ENCODE peak calls at places on chromosomes 5 and 9, in nine cellular contexts. N is left colon; K is CD4-positive, CD25-positive, alpha-beta regulatory T cell; X is mucosa of gallbladder; Z is breast epithelium; I is cardiac fibroblast; O is stimulated activated CD8-positive, alpha-beta memory T cell treated with anti-CD3 and anti-CD28 coated beads, Interleukin-4, amount 100 ng/mL, for 4 hours; E is nucleus accumbens; W is stimulated activated naive CD4-positive, alpha-beta T cell treated with Interleukin-2 at 50 U/mL for 16 hours. D is an unnamed sample.

GRCh38 chr5:16457853-16458252 is 7.7 kb downstream of the ZNF622 start:
- DNase-seq in N (no peak), K (no peak), X (no peak), Z (no peak), I (peak; percentile 25), O (no peak), E (no peak), W (no peak), D (no peak)

GRCh38 chr9:98168952-98169488 is 23.4 kb downstream of the CORO2A start:
- DNase-seq in N (peak; percentile 54), K (peak; percentile 24), X (peak; percentile 56), Z (no peak), I (peak; percentile 48), O (no peak), E (no peak), W (peak; percentile 58), D (no peak)

GRCh38 chr9:13857521-13857920 is 456.4 kb downstream of the NFIB start:
- DNase-seq in N (no peak), K (no peak), X (no peak), Z (no peak), I (peak; percentile 79), O (no peak), E (no peak), W (no peak), D (no peak)

GRCh38 chr5:132774406-132774805 is 2.6 kb downstream of the SEPTIN8 start:
- DNase-seq in N (no peak), K (no peak), X (no peak), Z (no peak), I (no peak), O (no peak), E (no peak), W (no peak), D (no peak)

GRCh38 chr5:175521313-175521833 is 43.0 kb downstream of the SFXN1 start:
- DNase-seq in N (no peak), K (peak; percentile 51), X (no peak), Z (no peak), I (no peak), O (no peak), E (no peak), W (peak; percentile 29), D (no peak)

GRCh38 chr5:176822426-176823075 is 12.2 kb downstream of the UNC5A start:
- DNase-seq in N (no peak), K (no peak), X (no peak), Z (no peak), I (no peak), O (no peak), E (no peak), W (no peak), D (no peak)

GRCh38 chr5:61416010-61416409 is 84.0 kb downstream of the ZSWIM6 start:
- DNase-seq in N (no peak), K (no peak), X (no peak), Z (no peak), I (no peak), O (no peak), E (no peak), W (no peak), D (no peak)

GRCh38 chr5:64532657-64533056 is 26.8 kb downstream of the RGS7BP start:
- DNase-seq in N (no peak), K (no peak), X (no peak), Z (no peak), I (no peak), O (no peak), E (no peak), W (no peak), D (no peak)

GRCh38 chr9:99878651-99879050 is 27.8 kb upstream of the STX17 start:
- DNase-seq in N (no peak), K (no peak), X (no peak), Z (no peak), I (peak; percentile 8), O (no peak), E (no peak), W (no peak), D (no peak)

GRCh38 chr9:38274746-38275250 is 117.7 kb upstream of the ALDH1B1 start:
- DNase-seq in N (no peak), K (no peak), X (no peak), Z (no peak), I (peak; percentile 56), O (no peak), E (no peak), W (no peak), D (no peak)

GRCh38 chr9:111039203-111039907 is 1.1 kb upstream of the LPAR1 start:
- DNase-seq in N (peak; percentile 70), K (no peak), X (no peak), Z (no peak), I (no peak), O (no peak), E (no peak), W (no peak), D (no peak)

GRCh38 chr9:3746296-3747275 is 220.8 kb upstream of the RFX3 start:
- DNase-seq in N (no peak), K (no peak), X (no peak), Z (peak; percentile 48), I (peak; percentile 91), O (no peak), E (no peak), W (peak; percentile 4), D (no peak)

GRCh38 chr5:115402822-115403577 is 106.5 kb upstream of the CCDC112 start:
- DNase-seq in N (no peak), K (no peak), X (no peak), Z (no peak), I (peak; percentile 73), O (no peak), E (no peak), W (no peak), D (no peak)

GRCh38 chr9:4555251-4555650 is 65.0 kb downstream of the SLC1A1 start:
- DNase-seq in N (no peak), K (peak; percentile 53), X (no peak), Z (no peak), I (peak; percentile 80), O (no peak), E (no peak), W (no peak), D (no peak)

GRCh38 chr5:160894-161540 is 30.3 kb upstream of the LRRC14B start:
- DNase-seq in N (peak; percentile 8), K (no peak), X (no peak), Z (no peak), I (no peak), O (no peak), E (no peak), W (no peak), D (no peak)

GRCh38 chr5:168364738-168365550 is 73.5 kb downstream of the WWC1 start:
- DNase-seq in N (no peak), K (no peak), X (no peak), Z (peak; percentile 76), I (peak; percentile 2), O (no peak), E (no peak), W (no peak), D (peak; percentile 82)

GRCh38 chr5:71895546-71895945 is 176.5 kb downstream of the CARTPT start:
- DNase-seq in N (peak; percentile 34), K (no peak), X (no peak), Z (no peak), I (no peak), O (no peak), E (no peak), W (no peak), D (no peak)

GRCh38 chr5:39775458-39776365 is 350.9 kb upstream of the DAB2 start:
- DNase-seq in N (no peak), K (no peak), X (no peak), Z (no peak), I (peak; percentile 95), O (no peak), E (no peak), W (no peak), D (no peak)

GRCh38 chr5:80959768-80960442 is at the start of gene RASGRF2:
- DNase-seq in N (peak; percentile 34), K (peak; percentile 53), X (no peak), Z (no peak), I (peak; percentile 22), O (peak; percentile 23), E (peak; percentile 42), W (peak; percentile 41), D (peak; percentile 36)

GRCh38 chr9:116644099-116644688 is 42.9 kb upstream of the TRIM32 start:
- DNase-seq in N (no peak), K (no peak), X (no peak), Z (no peak), I (no peak), O (no peak), E (no peak), W (no peak), D (no peak)

GRCh38 chr9:20784196-20784595 is 100.1 kb downstream of the FOCAD start:
- DNase-seq in N (no peak), K (no peak), X (no peak), Z (no peak), I (no peak), O (no peak), E (no peak), W (no peak), D (no peak)

GRCh38 chr5:14593326-14594036 is 11.9 kb downstream of the OTULINL start:
- DNase-seq in N (no peak), K (peak; percentile 39), X (no peak), Z (no peak), I (no peak), O (no peak), E (no peak), W (peak; percentile 16), D (no peak)

GRCh38 chr5:112491257-112491656 is 72.2 kb upstream of the EPB41L4A start:
- DNase-seq in N (no peak), K (no peak), X (no peak), Z (no peak), I (peak; percentile 16), O (no peak), E (no peak), W (no peak), D (no peak)

GRCh38 chr9:91693226-91693625 is 256.8 kb downstream of the ROR2 start:
- DNase-seq in N (no peak), K (no peak), X (no peak), Z (no peak), I (no peak), O (no peak), E (no peak), W (no peak), D (no peak)

GRCh38 chr5:11977904-11978303 is 73.7 kb upstream of the CTNND2 start:
- DNase-seq in N (no peak), K (no peak), X (no peak), Z (no peak), I (no peak), O (no peak), E (no peak), W (no peak), D (no peak)

GRCh38 chr9:34493972-34494535 is 28.7 kb downstream of the ENHO start:
- DNase-seq in N (no peak), K (no peak), X (peak; percentile 60), Z (no peak), I (peak; percentile 50), O (no peak), E (no peak), W (no peak), D (peak; percentile 47)

GRCh38 chr9:129400001-129400970 is 220.6 kb downstream of the C9orf50 start:
- DNase-seq in N (peak; percentile 20), K (no peak), X (no peak), Z (no peak), I (no peak), O (no peak), E (no peak), W (no peak), D (no peak)

GRCh38 chr9:133821606-133822438 is 83.7 kb upstream of the SARDH start:
- DNase-seq in N (no peak), K (no peak), X (no peak), Z (no peak), I (no peak), O (no peak), E (no peak), W (no peak), D (no peak)

GRCh38 chr5:107979272-107979671 is 308.5 kb upstream of the EFNA5 start:
- DNase-seq in N (no peak), K (no peak), X (no peak), Z (no peak), I (no peak), O (no peak), E (no peak), W (no peak), D (no peak)

GRCh38 chr9:84501587-84501986 is 161.0 kb upstream of the SLC28A3 start:
- DNase-seq in N (no peak), K (no peak), X (no peak), Z (no peak), I (no peak), O (no peak), E (no peak), W (no peak), D (no peak)

GRCh38 chr5:54526604-54527359 is 9.2 kb downstream of the SNX18 start:
- DNase-seq in N (no peak), K (no peak), X (no peak), Z (no peak), I (no peak), O (no peak), E (no peak), W (no peak), D (no peak)